ENCODE peak calls at places on chromosomes 7 and 10, in four cellular contexts. One of them, this sample, is unnamed.

GRCh38 chr10:13949844-13950542 is 363.2 kb downstream of the PRPF18 start:
- DNase-seq in cardiac muscle cell: no peak
- DNase-seq in IMR-90: peak; percentile 91
- DNase-seq in esophagus squamous epithelium: no peak
- DNase-seq in this sample: no peak

GRCh38 chr7:74061840-74062539 is 21.6 kb upstream of the LIMK1 start:
- DNase-seq in IMR-90: peak; percentile 91
- DNase-seq in esophagus squamous epithelium: peak; percentile 36
- DNase-seq in cardiac muscle cell: no peak
- DNase-seq in this sample: peak; percentile 78

GRCh38 chr10:16644146-16644545 is 122.5 kb upstream of the C1QL3 start:
- DNase-seq in esophagus squamous epithelium: no peak
- DNase-seq in IMR-90: peak; percentile 69
- DNase-seq in cardiac muscle cell: no peak
- DNase-seq in this sample: peak; percentile 83

GRCh38 chr7:69599211-69599878 is 1.1 kb downstream of the AUTS2 start:
- DNase-seq in esophagus squamous epithelium: no peak
- DNase-seq in cardiac muscle cell: peak; percentile 63
- DNase-seq in IMR-90: no peak
- DNase-seq in this sample: peak; percentile 7

GRCh38 chr7:51802698-51803097 is 486.1 kb upstream of the COBL start:
- DNase-seq in esophagus squamous epithelium: no peak
- DNase-seq in IMR-90: no peak
- DNase-seq in cardiac muscle cell: no peak
- DNase-seq in this sample: no peak

GRCh38 chr10:75402486-75403143 is 1.1 kb upstream of the ZNF503 start:
- DNase-seq in esophagus squamous epithelium: no peak
- DNase-seq in IMR-90: no peak
- DNase-seq in cardiac muscle cell: peak; percentile 83
- DNase-seq in this sample: no peak

GRCh38 chr7:14691597-14692203 is 210.9 kb downstream of the DGKB start:
- DNase-seq in esophagus squamous epithelium: no peak
- DNase-seq in IMR-90: peak; percentile 30
- DNase-seq in cardiac muscle cell: peak; percentile 61
- DNase-seq in this sample: peak; percentile 5

GRCh38 chr7:37285701-37286475 is 162.8 kb downstream of the ELMO1 start:
- DNase-seq in cardiac muscle cell: peak; percentile 47
- DNase-seq in esophagus squamous epithelium: no peak
- DNase-seq in IMR-90: no peak
- DNase-seq in this sample: no peak

GRCh38 chr10:84763965-84764364 is 435.6 kb downstream of the CCSER2 start:
- DNase-seq in cardiac muscle cell: no peak
- DNase-seq in esophagus squamous epithelium: no peak
- DNase-seq in IMR-90: no peak
- DNase-seq in this sample: no peak

GRCh38 chr10:34109952-34110702 is 705.0 kb downstream of the PARD3 start:
- DNase-seq in esophagus squamous epithelium: no peak
- DNase-seq in IMR-90: peak; percentile 95
- DNase-seq in cardiac muscle cell: no peak
- DNase-seq in this sample: peak; percentile 67

GRCh38 chr7:151201751-151202150 is 8.5 kb downstream of the H2BK1 start:
- DNase-seq in IMR-90: no peak
- DNase-seq in esophagus squamous epithelium: no peak
- DNase-seq in cardiac muscle cell: no peak
- DNase-seq in this sample: no peak
- TF ChIP-seq CTCF in IMR-90: no peak
- TF ChIP-seq CTCF in esophagus squamous epithelium: no peak
- TF ChIP-seq CTCF in cardiac muscle cell: no peak
- TF ChIP-seq CTCF in this sample: no peak

DNA sequence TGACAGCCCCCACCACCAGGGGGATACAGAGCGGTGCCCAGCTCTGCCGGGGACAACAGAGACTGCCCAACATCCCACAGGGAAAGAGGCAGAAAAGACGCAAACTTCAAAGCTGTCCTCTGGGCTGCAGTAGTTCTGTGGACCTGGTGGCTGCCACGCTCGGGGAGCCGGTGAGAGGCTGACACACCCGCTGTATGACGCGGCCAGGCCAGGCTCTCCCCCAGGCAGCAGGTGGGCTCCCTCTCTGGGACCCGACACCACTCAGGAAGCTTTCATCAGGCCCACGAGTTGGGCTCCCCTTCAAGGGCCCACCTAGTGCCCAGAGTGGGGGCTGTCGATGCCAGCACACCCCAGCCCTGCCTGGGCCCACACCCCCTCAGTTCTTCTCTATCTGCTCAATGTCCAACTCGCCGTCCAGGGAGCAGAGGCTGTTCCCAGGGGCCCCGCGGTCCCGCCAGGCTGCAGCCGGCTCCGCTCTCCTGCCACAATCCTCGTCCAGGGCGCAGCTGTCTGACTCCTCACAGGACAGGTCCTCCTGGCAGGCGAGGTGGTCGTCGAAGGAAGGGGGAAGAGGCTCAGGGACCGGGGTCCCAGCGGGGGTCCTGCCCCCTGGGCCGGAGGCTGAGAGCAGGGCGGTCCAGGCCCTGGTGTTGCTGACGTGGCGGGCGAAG is 121.2 kb downstream of the FAM53B start:
- DNase-seq in IMR-90: no peak
- DNase-seq in cardiac muscle cell: no peak
- DNase-seq in esophagus squamous epithelium: no peak
- DNase-seq in this sample: no peak
- H3K27ac ChIP-seq in IMR-90: no peak overlapping the region
- H3K27ac ChIP-seq in cardiac muscle cell: peak overlapping the region; percentile 34
- H3K27ac ChIP-seq in esophagus squamous epithelium: no peak overlapping the region
- H3K27ac ChIP-seq in this sample: peak overlapping the region; percentile 87

DNA sequence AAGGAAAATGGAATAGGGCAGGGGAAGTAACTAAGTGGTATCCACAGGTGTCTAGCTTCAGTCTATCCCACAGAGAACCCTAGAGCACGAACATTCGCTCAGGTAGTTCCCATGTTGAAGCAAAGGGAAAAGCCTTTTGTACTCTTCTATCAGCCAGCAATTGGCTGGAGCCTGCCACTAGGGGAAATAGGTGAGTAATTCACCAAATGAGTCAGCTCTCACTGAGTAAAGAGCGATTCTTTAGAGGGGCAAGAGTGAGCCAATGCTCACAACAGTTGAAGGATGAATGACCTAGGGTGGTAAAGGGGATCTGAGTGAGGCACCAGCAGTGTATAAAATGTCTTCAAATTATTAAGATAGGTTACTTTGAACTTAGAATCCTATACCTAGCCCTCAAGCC is 94.1 kb upstream of the ZNF800 start:
- DNase-seq in cardiac muscle cell: no peak
- DNase-seq in IMR-90: peak; percentile 0
- DNase-seq in esophagus squamous epithelium: no peak
- DNase-seq in this sample: peak; percentile 15
- TF ChIP-seq CTCF in cardiac muscle cell: no peak
- TF ChIP-seq CTCF in IMR-90: no peak
- TF ChIP-seq CTCF in esophagus squamous epithelium: no peak
- TF ChIP-seq CTCF in this sample: peak; percentile 12

GRCh38 chr10:125263551-125263950 is 103.2 kb upstream of the CTBP2 start:
- DNase-seq in IMR-90: peak; percentile 45
- DNase-seq in cardiac muscle cell: no peak
- DNase-seq in esophagus squamous epithelium: no peak
- DNase-seq in this sample: peak; percentile 97
- H3K27ac ChIP-seq in IMR-90: no peak overlapping the region
- H3K27ac ChIP-seq in cardiac muscle cell: no peak overlapping the region
- H3K27ac ChIP-seq in esophagus squamous epithelium: no peak overlapping the region
- H3K27ac ChIP-seq in this sample: no peak overlapping the region